ENCODE peak calls at places on chromosomes 6 and 20, in four cellular contexts. One of them, this sample, is unnamed. For H3K36me3, the result is how much of the 10 kb centered on the place peaks cover.

GRCh38 chr20:47139934-47140333 is 216.6 kb downstream of the ZMYND8 start:
- DNase-seq in psoas muscle: no peak
- DNase-seq in heart left ventricle: no peak
- DNase-seq in ascending aorta: no peak
- DNase-seq in this sample: no peak

GRCh38 chr6:127119361-127120108 is 1.1 kb downstream of the RSPO3 start:
- DNase-seq in psoas muscle: peak
- DNase-seq in heart left ventricle: no peak
- DNase-seq in ascending aorta: no peak
- DNase-seq in this sample: peak

GRCh38 chr20:5688431-5688972 is 61.7 kb upstream of the SHLD1 start:
- DNase-seq in psoas muscle: no peak
- DNase-seq in heart left ventricle: peak
- DNase-seq in ascending aorta: peak
- DNase-seq in this sample: no peak

GRCh38 chr6:2478200-2478599 is 232.8 kb upstream of the GMDS start:
- DNase-seq in psoas muscle: no peak
- DNase-seq in heart left ventricle: no peak
- DNase-seq in ascending aorta: no peak
- DNase-seq in this sample: no peak

GRCh38 chr20:36482044-36482473 is 59.3 kb upstream of the MYL9 start:
- DNase-seq in psoas muscle: peak
- DNase-seq in heart left ventricle: peak
- DNase-seq in ascending aorta: peak
- DNase-seq in this sample: no peak

GRCh38 chr6:35919827-35920751 is 809 bp downstream of the SRPK1 start:
- DNase-seq in psoas muscle: no peak
- DNase-seq in heart left ventricle: no peak
- DNase-seq in ascending aorta: no peak
- DNase-seq in this sample: no peak

GRCh38 chr6:21595951-21596378 is 2.4 kb downstream of the SOX4 start:
- DNase-seq in psoas muscle: no peak
- DNase-seq in heart left ventricle: no peak
- DNase-seq in ascending aorta: no peak
- DNase-seq in this sample: no peak

GRCh38 chr20:9241232-9241692 is 172.4 kb downstream of the PLCB4 start:
- DNase-seq in psoas muscle: no peak
- DNase-seq in heart left ventricle: no peak
- DNase-seq in ascending aorta: no peak
- DNase-seq in this sample: no peak

GRCh38 chr6:149862901-149863595 is 1.1 kb downstream of the LRP11 start:
- DNase-seq in psoas muscle: peak
- DNase-seq in heart left ventricle: peak
- DNase-seq in ascending aorta: no peak
- DNase-seq in this sample: peak

GRCh38 chr6:101706576-101706975 is 313.1 kb downstream of the GRIK2 start:
- DNase-seq in psoas muscle: no peak
- DNase-seq in heart left ventricle: no peak
- DNase-seq in ascending aorta: no peak
- DNase-seq in this sample: no peak

GRCh38 chr20:24423291-24423690 is 46.1 kb upstream of the SYNDIG1 start:
- DNase-seq in psoas muscle: no peak
- DNase-seq in heart left ventricle: no peak
- DNase-seq in ascending aorta: no peak
- DNase-seq in this sample: no peak

GRCh38 chr20:63273635-63274380 is 1.2 kb downstream of the ARFGAP1 start:
- DNase-seq in psoas muscle: no peak
- DNase-seq in heart left ventricle: no peak
- DNase-seq in ascending aorta: no peak
- DNase-seq in this sample: no peak

GRCh38 chr20:10591956-10592521 is 81.8 kb downstream of the JAG1 start:
- DNase-seq in psoas muscle: no peak
- DNase-seq in heart left ventricle: no peak
- DNase-seq in ascending aorta: no peak
- DNase-seq in this sample: no peak

GRCh38 chr6:105619971-105620741 is 217.3 kb upstream of the PREP start:
- DNase-seq in psoas muscle: no peak
- DNase-seq in heart left ventricle: no peak
- DNase-seq in ascending aorta: no peak
- DNase-seq in this sample: no peak

GRCh38 chr6:147970970-147971369 is 371.7 kb upstream of the SASH1 start:
- DNase-seq in psoas muscle: no peak
- DNase-seq in heart left ventricle: no peak
- DNase-seq in ascending aorta: no peak
- DNase-seq in this sample: no peak

GRCh38 chr6:21277601-21278043 is 315.9 kb upstream of the SOX4 start:
- DNase-seq in psoas muscle: no peak
- DNase-seq in heart left ventricle: no peak
- DNase-seq in ascending aorta: no peak
- DNase-seq in this sample: no peak

GRCh38 chr6:149990672-149991402 is 27.1 kb downstream of the ULBP1 start:
- DNase-seq in psoas muscle: no peak
- DNase-seq in heart left ventricle: no peak
- DNase-seq in ascending aorta: no peak
- DNase-seq in this sample: no peak

GRCh38 chr20:3648941-3649340 is 14.3 kb downstream of the GFRA4 start:
- DNase-seq in psoas muscle: no peak
- DNase-seq in heart left ventricle: no peak
- DNase-seq in ascending aorta: no peak
- DNase-seq in this sample: no peak

GRCh38 chr20:3647418-3647817 is 15.8 kb downstream of the GFRA4 start:
- DNase-seq in psoas muscle: no peak
- DNase-seq in heart left ventricle: no peak
- DNase-seq in ascending aorta: no peak
- DNase-seq in this sample: no peak

GRCh38 chr20:3646067-3646440 is 17.1 kb downstream of the GFRA4 start:
- DNase-seq in psoas muscle: no peak
- DNase-seq in heart left ventricle: no peak
- DNase-seq in ascending aorta: no peak
- DNase-seq in this sample: no peak

GRCh38 chr20:3646651-3647050 is 16.5 kb downstream of the GFRA4 start:
- DNase-seq in psoas muscle: no peak
- DNase-seq in heart left ventricle: no peak
- DNase-seq in ascending aorta: no peak
- DNase-seq in this sample: no peak

GRCh38 chr20:3645309-3646066 is 17.7 kb downstream of the GFRA4 start:
- DNase-seq in psoas muscle: no peak
- DNase-seq in heart left ventricle: no peak
- DNase-seq in ascending aorta: no peak
- DNase-seq in this sample: no peak
- H3K36me3 ChIP-seq in psoas muscle: half or more
- H3K36me3 ChIP-seq in heart left ventricle: under half
- H3K36me3 ChIP-seq in ascending aorta: half or more
- H3K36me3 ChIP-seq in this sample: under half

GRCh38 chr6:130903007-130903406 is 75.8 kb downstream of the SMLR1 start:
- DNase-seq in psoas muscle: no peak
- DNase-seq in heart left ventricle: no peak
- DNase-seq in ascending aorta: no peak
- DNase-seq in this sample: no peak
- H3K36me3 ChIP-seq in psoas muscle: under half
- H3K36me3 ChIP-seq in heart left ventricle: under half
- H3K36me3 ChIP-seq in ascending aorta: under half
- H3K36me3 ChIP-seq in this sample: under half

GRCh38 chr6:140360651-140361050 is 986.2 kb upstream of the CITED2 start:
- DNase-seq in psoas muscle: no peak
- DNase-seq in heart left ventricle: no peak
- DNase-seq in ascending aorta: no peak
- DNase-seq in this sample: no peak
- H3K36me3 ChIP-seq in psoas muscle: under half
- H3K36me3 ChIP-seq in heart left ventricle: under half
- H3K36me3 ChIP-seq in ascending aorta: under half
- H3K36me3 ChIP-seq in this sample: under half

DNA sequence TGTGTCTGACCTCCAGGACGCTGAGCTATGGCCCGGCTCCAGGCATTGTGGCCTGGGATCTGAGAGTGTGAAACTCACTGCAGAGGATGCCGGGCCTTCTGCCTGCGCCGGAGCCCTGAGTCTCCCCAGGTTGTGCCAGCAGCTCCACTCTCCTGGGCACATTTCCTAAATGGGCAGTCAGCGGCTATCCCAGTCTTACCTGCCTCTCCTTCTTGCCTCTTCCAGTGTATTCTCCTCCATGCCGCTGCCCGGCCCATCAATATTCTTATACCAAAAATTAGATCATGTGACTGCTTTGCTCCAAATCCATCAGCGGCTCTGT is 397.8 kb downstream of the CDH4 start:
- DNase-seq in psoas muscle: no peak
- DNase-seq in heart left ventricle: no peak
- DNase-seq in ascending aorta: no peak
- DNase-seq in this sample: no peak
- H3K36me3 ChIP-seq in psoas muscle: under half
- H3K36me3 ChIP-seq in heart left ventricle: under half
- H3K36me3 ChIP-seq in ascending aorta: under half
- H3K36me3 ChIP-seq in this sample: under half

GRCh38 chr6:137881522-137881886 is 14.4 kb downstream of the TNFAIP3 start:
- DNase-seq in psoas muscle: no peak
- DNase-seq in heart left ventricle: no peak
- DNase-seq in ascending aorta: no peak
- DNase-seq in this sample: no peak
- H3K36me3 ChIP-seq in psoas muscle: half or more
- H3K36me3 ChIP-seq in heart left ventricle: under half
- H3K36me3 ChIP-seq in ascending aorta: half or more
- H3K36me3 ChIP-seq in this sample: under half

This sample was measured in uterus.